ENCODE peak calls at places on chromosomes 1 and 21, in five cellular contexts. One of them, this sample, is unnamed.
A peak's percentile ranks its signal among the peaks of the same experiment; 100 is the strongest.

GRCh38 chr1:93625582-93626327 is 55.9 kb downstream of the BCAR3 start:
- DNase-seq in uterus: peak; percentile 46
- DNase-seq in HCT116: no peak
- DNase-seq in gastrocnemius medialis: no peak
- DNase-seq in K562: no peak
- DNase-seq in this sample: no peak

GRCh38 chr1:201377611-201378092 is at the start of gene TNNT2:
- DNase-seq in uterus: no peak
- DNase-seq in HCT116: no peak
- DNase-seq in gastrocnemius medialis: no peak
- DNase-seq in K562: no peak
- DNase-seq in this sample: no peak

GRCh38 chr21:28834335-28835238 is 158.1 kb downstream of the LTN1 start:
- DNase-seq in uterus: no peak
- DNase-seq in HCT116: no peak
- DNase-seq in gastrocnemius medialis: no peak
- DNase-seq in K562: no peak
- DNase-seq in this sample: no peak

GRCh38 chr1:12617511-12617900 is 504 bp downstream of the DHRS3 start:
- DNase-seq in uterus: no peak
- DNase-seq in HCT116: no peak
- DNase-seq in gastrocnemius medialis: no peak
- DNase-seq in K562: no peak
- DNase-seq in this sample: no peak

GRCh38 chr1:180911640-180912161 is 996 bp upstream of the KIAA1614 start:
- DNase-seq in uterus: peak; percentile 38
- DNase-seq in HCT116: no peak
- DNase-seq in gastrocnemius medialis: no peak
- DNase-seq in K562: no peak
- DNase-seq in this sample: no peak

GRCh38 chr1:178126790-178127189 is 32.9 kb downstream of the RASAL2 start:
- DNase-seq in uterus: no peak
- DNase-seq in HCT116: peak; percentile 69
- DNase-seq in gastrocnemius medialis: no peak
- DNase-seq in K562: no peak
- DNase-seq in this sample: no peak

GRCh38 chr1:81949421-81949820 is 148.7 kb downstream of the ADGRL2 start:
- DNase-seq in uterus: no peak
- DNase-seq in HCT116: no peak
- DNase-seq in gastrocnemius medialis: no peak
- DNase-seq in K562: no peak
- DNase-seq in this sample: no peak

GRCh38 chr1:119631433-119632102 is 16.5 kb downstream of the ZNF697 start:
- DNase-seq in uterus: peak; percentile 86
- DNase-seq in HCT116: no peak
- DNase-seq in gastrocnemius medialis: peak; percentile 58
- DNase-seq in K562: no peak
- DNase-seq in this sample: no peak

GRCh38 chr1:244778356-244778755 is 57.1 kb upstream of the COX20 start:
- DNase-seq in uterus: no peak
- DNase-seq in HCT116: peak; percentile 19
- DNase-seq in gastrocnemius medialis: no peak
- DNase-seq in K562: no peak
- DNase-seq in this sample: no peak

GRCh38 chr1:204711947-204712701 is 26.6 kb upstream of the LRRN2 start:
- DNase-seq in uterus: no peak
- DNase-seq in HCT116: no peak
- DNase-seq in gastrocnemius medialis: peak; percentile 11
- DNase-seq in K562: no peak
- DNase-seq in this sample: no peak

GRCh38 chr1:50901872-50902271 is 58.2 kb downstream of the FAF1 start:
- DNase-seq in uterus: no peak
- DNase-seq in HCT116: no peak
- DNase-seq in gastrocnemius medialis: no peak
- DNase-seq in K562: no peak
- DNase-seq in this sample: no peak

GRCh38 chr1:54403808-54404261 is 2.4 kb downstream of the SSBP3 start:
- DNase-seq in uterus: no peak
- DNase-seq in HCT116: no peak
- DNase-seq in gastrocnemius medialis: no peak
- DNase-seq in K562: peak; percentile 73
- DNase-seq in this sample: no peak

GRCh38 chr1:6003568-6004411 is 11.6 kb upstream of the NPHP4 start:
- DNase-seq in uterus: no peak
- DNase-seq in HCT116: no peak
- DNase-seq in gastrocnemius medialis: no peak
- DNase-seq in K562: no peak
- DNase-seq in this sample: no peak

GRCh38 chr1:88504601-88505000 is 179.5 kb upstream of the PKN2 start:
- DNase-seq in uterus: no peak
- DNase-seq in HCT116: no peak
- DNase-seq in gastrocnemius medialis: no peak
- DNase-seq in K562: no peak
- DNase-seq in this sample: no peak

GRCh38 chr1:45394342-45394741 is 54.1 kb upstream of the MUTYH start:
- DNase-seq in uterus: no peak
- DNase-seq in HCT116: no peak
- DNase-seq in gastrocnemius medialis: no peak
- DNase-seq in K562: no peak
- DNase-seq in this sample: no peak

GRCh38 chr1:41805771-41806471 is 112.8 kb downstream of the HIVEP3 start:
- DNase-seq in uterus: no peak
- DNase-seq in HCT116: no peak
- DNase-seq in gastrocnemius medialis: no peak
- DNase-seq in K562: no peak
- DNase-seq in this sample: no peak

GRCh38 chr1:187999973-188000372 is 1171.2 kb downstream of the PLA2G4A start:
- DNase-seq in uterus: no peak
- DNase-seq in HCT116: no peak
- DNase-seq in gastrocnemius medialis: no peak
- DNase-seq in K562: no peak
- DNase-seq in this sample: no peak

GRCh38 chr1:17116643-17117042 is 2.6 kb downstream of the PADI2 start:
- DNase-seq in uterus: no peak
- DNase-seq in HCT116: no peak
- DNase-seq in gastrocnemius medialis: no peak
- DNase-seq in K562: no peak
- DNase-seq in this sample: no peak

GRCh38 chr1:15620155-15620545 is 2.9 kb downstream of the DDI2 start:
- DNase-seq in uterus: no peak
- DNase-seq in HCT116: no peak
- DNase-seq in gastrocnemius medialis: no peak
- DNase-seq in K562: peak; percentile 53
- DNase-seq in this sample: no peak

GRCh38 chr1:108877324-108877812 is 583 bp downstream of the GPSM2 start:
- DNase-seq in uterus: peak; percentile 22
- DNase-seq in HCT116: no peak
- DNase-seq in gastrocnemius medialis: no peak
- DNase-seq in K562: no peak
- DNase-seq in this sample: no peak

GRCh38 chr1:19321071-19321470 is 8.9 kb downstream of the SLC66A1 start:
- DNase-seq in uterus: no peak
- DNase-seq in HCT116: no peak
- DNase-seq in gastrocnemius medialis: no peak
- DNase-seq in K562: no peak
- DNase-seq in this sample: no peak

GRCh38 chr1:6373961-6374720 is 19.4 kb downstream of the ACOT7 start:
- DNase-seq in uterus: no peak
- DNase-seq in HCT116: no peak
- DNase-seq in gastrocnemius medialis: no peak
- DNase-seq in K562: no peak
- DNase-seq in this sample: no peak

GRCh38 chr1:9836632-9836960 is 12.8 kb upstream of the CLSTN1 start:
- DNase-seq in uterus: peak; percentile 7
- DNase-seq in HCT116: no peak
- DNase-seq in gastrocnemius medialis: no peak
- DNase-seq in K562: no peak
- DNase-seq in this sample: no peak

GRCh38 chr1:173946380-173946921 is 29.3 kb upstream of the SERPINC1 start:
- DNase-seq in uterus: no peak
- DNase-seq in HCT116: no peak
- DNase-seq in gastrocnemius medialis: no peak
- DNase-seq in K562: no peak
- DNase-seq in this sample: no peak

GRCh38 chr1:92940541-92940940 is 20.7 kb downstream of the DIPK1A start:
- DNase-seq in uterus: no peak
- DNase-seq in HCT116: no peak
- DNase-seq in gastrocnemius medialis: no peak
- DNase-seq in K562: no peak
- DNase-seq in this sample: no peak

GRCh38 chr1:25810341-25811299 is 9.1 kb upstream of the MTFR1L start:
- DNase-seq in uterus: peak; percentile 75
- DNase-seq in HCT116: no peak
- DNase-seq in gastrocnemius medialis: peak; percentile 44
- DNase-seq in K562: peak; percentile 82
- DNase-seq in this sample: no peak

GRCh38 chr1:22592919-22593790 is 29.9 kb downstream of the EPHA8 start:
- DNase-seq in uterus: no peak
- DNase-seq in HCT116: peak; percentile 23
- DNase-seq in gastrocnemius medialis: no peak
- DNase-seq in K562: no peak
- DNase-seq in this sample: no peak
- H3K4me3 ChIP-seq in uterus: no peak overlapping the region
- H3K4me3 ChIP-seq in HCT116: peak overlapping the region; percentile 18
- H3K4me3 ChIP-seq in gastrocnemius medialis: no peak overlapping the region
- H3K4me3 ChIP-seq in K562: no peak overlapping the region
- H3K4me3 ChIP-seq in this sample: no peak overlapping the region

GRCh38 chr21:39958731-39959130 is 91.5 kb downstream of the PCP4 start:
- DNase-seq in uterus: no peak
- DNase-seq in HCT116: no peak
- DNase-seq in gastrocnemius medialis: no peak
- DNase-seq in K562: no peak
- DNase-seq in this sample: no peak

GRCh38 chr21:39956586-39956985 is 89.3 kb downstream of the PCP4 start:
- DNase-seq in uterus: no peak
- DNase-seq in HCT116: no peak
- DNase-seq in gastrocnemius medialis: no peak
- DNase-seq in K562: no peak
- DNase-seq in this sample: no peak

GRCh38 chr21:39966786-39967185 is 99.5 kb downstream of the PCP4 start:
- DNase-seq in uterus: no peak
- DNase-seq in HCT116: no peak
- DNase-seq in gastrocnemius medialis: no peak
- DNase-seq in K562: no peak
- DNase-seq in this sample: no peak

GRCh38 chr21:39955326-39955725 is 88.1 kb downstream of the PCP4 start:
- DNase-seq in uterus: no peak
- DNase-seq in HCT116: no peak
- DNase-seq in gastrocnemius medialis: no peak
- DNase-seq in K562: no peak
- DNase-seq in this sample: no peak

DNA sequence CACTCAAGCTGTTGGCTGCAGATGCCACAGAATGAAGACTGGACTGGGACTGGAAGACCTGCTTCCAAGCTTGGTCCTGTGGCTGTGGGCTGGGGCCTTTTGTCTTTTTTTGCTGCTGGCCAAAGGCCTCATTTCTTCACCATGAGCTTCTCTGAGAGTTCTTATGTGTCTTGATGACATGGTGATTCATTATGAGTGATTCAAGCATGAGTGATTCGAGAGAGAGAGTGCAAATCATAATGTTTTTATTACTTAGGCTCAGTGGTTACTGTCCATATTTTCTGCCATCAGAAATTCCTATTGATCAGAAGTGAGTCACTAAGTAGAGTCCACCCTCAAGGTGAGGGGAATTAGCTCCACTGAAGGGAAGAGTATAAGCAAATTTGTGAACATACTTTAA is 94.0 kb downstream of the PCP4 start:
- DNase-seq in uterus: no peak
- DNase-seq in HCT116: no peak
- DNase-seq in gastrocnemius medialis: no peak
- DNase-seq in K562: no peak
- DNase-seq in this sample: no peak
- H3K9me3 ChIP-seq in uterus: peaks cover 3% of the 10 kb centered on the region
- H3K9me3 ChIP-seq in HCT116: peaks cover 25% of the 10 kb centered on the region
- H3K9me3 ChIP-seq in gastrocnemius medialis: no peaks in the 10 kb centered on the region
- H3K9me3 ChIP-seq in K562: no peaks in the 10 kb centered on the region
- H3K9me3 ChIP-seq in this sample: peaks cover 12% of the 10 kb centered on the region

DNA sequence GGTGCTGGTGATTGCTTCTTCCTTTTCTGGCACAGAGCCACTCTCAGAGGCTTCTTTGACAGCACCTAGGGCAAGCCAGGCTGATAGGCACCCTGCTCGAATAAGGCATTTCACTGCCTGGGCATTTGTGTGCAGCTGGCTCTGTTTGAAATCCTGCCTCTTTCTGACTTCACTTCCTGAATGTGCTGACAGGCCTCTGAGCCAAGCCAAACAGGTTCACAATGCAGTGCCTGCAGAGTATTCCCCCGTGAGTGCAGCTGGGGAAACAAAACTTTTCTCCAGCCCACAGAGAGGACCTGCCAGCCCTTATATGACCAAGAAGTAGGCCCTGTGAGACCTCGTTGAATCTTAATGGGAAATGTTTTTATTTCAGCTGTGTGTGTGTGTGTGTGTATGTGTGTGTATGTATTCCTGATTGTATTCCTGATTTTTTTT is 10.4 kb downstream of the JUN start:
- DNase-seq in uterus: peak; percentile 58
- DNase-seq in HCT116: no peak
- DNase-seq in gastrocnemius medialis: peak; percentile 29
- DNase-seq in K562: no peak
- DNase-seq in this sample: no peak
- TF ChIP-seq POLR2A in uterus: no peak
- TF ChIP-seq POLR2A in HCT116: no peak
- TF ChIP-seq POLR2A in gastrocnemius medialis: peak; percentile 25
- TF ChIP-seq POLR2A in K562: no peak
- TF ChIP-seq POLR2A in this sample: no peak

DNA sequence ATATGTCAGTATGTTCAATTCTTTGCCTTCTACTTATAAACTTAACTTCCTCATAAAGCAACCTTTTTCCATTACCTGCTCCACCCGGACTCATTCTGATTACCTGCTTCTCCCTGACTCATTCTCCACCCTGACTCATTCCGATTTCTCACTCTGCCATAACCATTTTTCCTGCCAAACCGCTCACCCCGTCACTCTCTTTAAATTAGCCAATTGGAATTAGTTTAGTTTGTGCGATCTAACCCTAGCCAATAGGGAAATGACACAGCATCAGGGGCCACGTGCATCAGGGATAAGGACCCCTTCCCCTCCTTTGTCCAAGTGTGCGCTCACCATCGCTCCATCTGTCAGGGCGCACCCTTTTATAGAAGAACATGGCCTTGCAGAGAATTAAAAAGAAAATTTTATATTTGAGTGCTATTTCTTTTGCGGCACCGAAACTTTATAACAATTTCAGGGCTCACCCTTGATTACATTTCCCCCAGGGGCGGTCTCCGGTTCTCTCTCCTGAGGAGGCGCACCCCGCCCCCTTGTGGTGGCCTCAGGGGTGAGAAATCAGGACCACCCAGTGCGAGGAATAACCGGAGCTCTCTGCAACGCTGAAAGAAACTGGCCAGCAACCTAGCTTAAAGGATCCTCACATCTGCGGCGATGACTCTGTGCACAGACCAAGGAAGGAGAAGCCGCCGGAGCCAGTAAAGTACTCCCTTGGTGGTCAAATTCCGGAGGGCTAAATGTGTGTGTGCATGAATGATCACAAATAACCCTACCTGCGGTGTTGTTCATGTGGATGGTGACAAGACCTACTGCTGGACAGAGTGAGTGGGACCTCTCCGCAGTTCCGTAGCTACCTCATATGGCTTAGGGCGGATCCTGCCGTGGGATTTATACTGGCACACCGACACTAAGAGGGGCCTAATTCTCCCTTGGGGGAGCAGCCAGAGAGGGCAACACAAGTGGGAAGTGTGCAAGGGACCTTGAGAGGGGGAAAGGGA is 30.3 kb upstream of the CBR3 start:
- DNase-seq in uterus: peak; percentile 32
- DNase-seq in HCT116: peak; percentile 24
- DNase-seq in gastrocnemius medialis: no peak
- DNase-seq in K562: peak; percentile 47
- DNase-seq in this sample: no peak
- H3K4me3 ChIP-seq in uterus: no peak overlapping the region
- H3K4me3 ChIP-seq in HCT116: no peak overlapping the region
- H3K4me3 ChIP-seq in gastrocnemius medialis: peak overlapping the region; percentile 50
- H3K4me3 ChIP-seq in K562: no peak overlapping the region
- H3K4me3 ChIP-seq in this sample: peak overlapping the region; percentile 26

This sample was measured in esophagus squamous epithelium.